ENCODE peak calls at places on chromosomes 11 and 22, in four cellular contexts. One of them, this sample, is unnamed.

GRCh38 chr11:115645631-115646271 is 141.5 kb upstream of the CADM1 start:
- DNase-seq in HCT116: no peak
- DNase-seq in K562: peak; percentile 52
- DNase-seq in HepG2: no peak
- DNase-seq in this sample: no peak

GRCh38 chr22:38017272-38017920 is 33.0 kb upstream of the SOX10 start:
- DNase-seq in HCT116: no peak
- DNase-seq in K562: no peak
- DNase-seq in HepG2: no peak
- DNase-seq in this sample: no peak

GRCh38 chr22:21041937-21042336 is 3.8 kb upstream of the LRRC74B start:
- DNase-seq in HCT116: no peak
- DNase-seq in K562: no peak
- DNase-seq in HepG2: no peak
- DNase-seq in this sample: no peak

GRCh38 chr11:130068986-130069683 is 559 bp upstream of the APLP2 start:
- DNase-seq in HCT116: peak; percentile 35
- DNase-seq in K562: no peak
- DNase-seq in HepG2: no peak
- DNase-seq in this sample: peak; percentile 43

GRCh38 chr22:16965560-16965959 is 42.5 kb downstream of the GAB4 start:
- DNase-seq in HCT116: no peak
- DNase-seq in K562: no peak
- DNase-seq in HepG2: no peak
- DNase-seq in this sample: no peak

GRCh38 chr11:120894207-120894989 is 129.5 kb upstream of the TBCEL start:
- DNase-seq in HCT116: no peak
- DNase-seq in K562: no peak
- DNase-seq in HepG2: no peak
- DNase-seq in this sample: no peak

GRCh38 chr11:17751558-17751957 is 17.0 kb downstream of the KCNC1 start:
- DNase-seq in HCT116: no peak
- DNase-seq in K562: no peak
- DNase-seq in HepG2: no peak
- DNase-seq in this sample: no peak

GRCh38 chr11:58659404-58659803 is 36.9 kb downstream of the CNTF start:
- DNase-seq in HCT116: peak; percentile 59
- DNase-seq in K562: no peak
- DNase-seq in HepG2: peak; percentile 10
- DNase-seq in this sample: no peak

GRCh38 chr11:46983598-46983997 is 47.0 kb downstream of the CSTPP1 start:
- DNase-seq in HCT116: no peak
- DNase-seq in K562: no peak
- DNase-seq in HepG2: no peak
- DNase-seq in this sample: no peak

GRCh38 chr11:30285416-30286121 is 37.3 kb upstream of the ARL14EP start:
- DNase-seq in HCT116: no peak
- DNase-seq in K562: no peak
- DNase-seq in HepG2: no peak
- DNase-seq in this sample: no peak

GRCh38 chr11:133843454-133843987 is 1.8 kb downstream of the SPATA19 start:
- DNase-seq in HCT116: no peak
- DNase-seq in K562: no peak
- DNase-seq in HepG2: no peak
- DNase-seq in this sample: no peak

GRCh38 chr11:120303004-120303637 is 22.0 kb upstream of the TLCD5 start:
- DNase-seq in HCT116: peak; percentile 82
- DNase-seq in K562: peak; percentile 81
- DNase-seq in HepG2: peak; percentile 69
- DNase-seq in this sample: peak; percentile 67

GRCh38 chr11:15863411-15863810 is 492.9 kb downstream of the SOX6 start:
- DNase-seq in HCT116: no peak
- DNase-seq in K562: no peak
- DNase-seq in HepG2: no peak
- DNase-seq in this sample: no peak

GRCh38 chr11:117443269-117444186 is 115.9 kb downstream of the CEP164 start:
- DNase-seq in HCT116: no peak
- DNase-seq in K562: peak; percentile 75
- DNase-seq in HepG2: peak; percentile 40
- DNase-seq in this sample: no peak

GRCh38 chr11:69538840-69539239 is 57.4 kb downstream of the LINC01488 start:
- DNase-seq in HCT116: no peak
- DNase-seq in K562: no peak
- DNase-seq in HepG2: no peak
- DNase-seq in this sample: no peak

GRCh38 chr22:42928969-42929837 is 72.1 kb upstream of the ARFGAP3 start:
- DNase-seq in HCT116: no peak
- DNase-seq in K562: no peak
- DNase-seq in HepG2: peak; percentile 73
- DNase-seq in this sample: no peak

GRCh38 chr11:122917311-122917710 is 34.8 kb downstream of the JHY start:
- DNase-seq in HCT116: no peak
- DNase-seq in K562: no peak
- DNase-seq in HepG2: no peak
- DNase-seq in this sample: no peak

GRCh38 chr22:38347181-38347943 is 30.1 kb upstream of the CSNK1E start:
- DNase-seq in HCT116: no peak
- DNase-seq in K562: no peak
- DNase-seq in HepG2: no peak
- DNase-seq in this sample: no peak

GRCh38 chr11:121323208-121323607 is 30.6 kb downstream of the SC5D start:
- DNase-seq in HCT116: no peak
- DNase-seq in K562: no peak
- DNase-seq in HepG2: no peak
- DNase-seq in this sample: no peak

GRCh38 chr11:64114231-64114630 is 51.7 kb downstream of the MACROD1 start:
- DNase-seq in HCT116: no peak
- DNase-seq in K562: no peak
- DNase-seq in HepG2: no peak
- DNase-seq in this sample: no peak

GRCh38 chr11:17718015-17718414 is 1.4 kb upstream of the MYOD1 start:
- DNase-seq in HCT116: no peak
- DNase-seq in K562: no peak
- DNase-seq in HepG2: no peak
- DNase-seq in this sample: no peak

GRCh38 chr11:87020336-87020735 is 17.4 kb upstream of the TMEM135 start:
- DNase-seq in HCT116: no peak
- DNase-seq in K562: no peak
- DNase-seq in HepG2: no peak
- DNase-seq in this sample: no peak

GRCh38 chr11:124837491-124837856 is 27.8 kb upstream of the ROBO3 start:
- DNase-seq in HCT116: peak; percentile 72
- DNase-seq in K562: peak; percentile 56
- DNase-seq in HepG2: peak; percentile 58
- DNase-seq in this sample: peak; percentile 62

GRCh38 chr11:131464024-131464423 is 93.6 kb downstream of the NTM start:
- DNase-seq in HCT116: no peak
- DNase-seq in K562: no peak
- DNase-seq in HepG2: no peak
- DNase-seq in this sample: no peak

GRCh38 chr11:113906038-113906437 is 1.4 kb downstream of the HTR3B start:
- DNase-seq in HCT116: peak; percentile 45
- DNase-seq in K562: no peak
- DNase-seq in HepG2: peak; percentile 37
- DNase-seq in this sample: no peak

GRCh38 chr22:48753752-48754517 is 1073.7 kb downstream of the BRD1 start:
- DNase-seq in HCT116: no peak
- DNase-seq in K562: no peak
- DNase-seq in HepG2: no peak
- DNase-seq in this sample: no peak

GRCh38 chr22:40611606-40612005 is 24.9 kb downstream of the MRTFA start:
- DNase-seq in HCT116: no peak
- DNase-seq in K562: no peak
- DNase-seq in HepG2: no peak
- DNase-seq in this sample: no peak

GRCh38 chr22:23098718-23099524 is 28.6 kb downstream of the GNAZ start:
- DNase-seq in HCT116: no peak
- DNase-seq in K562: no peak
- DNase-seq in HepG2: no peak
- DNase-seq in this sample: no peak

GRCh38 chr11:134036484-134037092 is 32.3 kb upstream of the JAM3 start:
- DNase-seq in HCT116: no peak
- DNase-seq in K562: no peak
- DNase-seq in HepG2: no peak
- DNase-seq in this sample: no peak

GRCh38 chr11:65206901-65207300 is 25.2 kb downstream of the CAPN1 start:
- DNase-seq in HCT116: no peak
- DNase-seq in K562: no peak
- DNase-seq in HepG2: no peak
- DNase-seq in this sample: no peak

GRCh38 chr11:64742087-64742939 is 1.6 kb downstream of the RASGRP2 start:
- DNase-seq in HCT116: no peak
- DNase-seq in K562: peak; percentile 67
- DNase-seq in HepG2: no peak
- DNase-seq in this sample: no peak

GRCh38 chr22:17931400-17931825 is 92.9 kb downstream of the MICAL3 start:
- DNase-seq in HCT116: no peak
- DNase-seq in K562: no peak
- DNase-seq in HepG2: no peak
- DNase-seq in this sample: no peak

GRCh38 chr11:102546923-102547471 is 16.4 kb upstream of the MMP7 start:
- DNase-seq in HCT116: no peak
- DNase-seq in K562: no peak
- DNase-seq in HepG2: no peak
- DNase-seq in this sample: no peak

GRCh38 chr11:65468874-65469333 is 29.9 kb upstream of the MALAT1 start:
- DNase-seq in HCT116: peak; percentile 81
- DNase-seq in K562: peak; percentile 80
- DNase-seq in HepG2: peak; percentile 76
- DNase-seq in this sample: no peak

GRCh38 chr11:47328449-47329390 is 23.8 kb downstream of the MYBPC3 start:
- DNase-seq in HCT116: no peak
- DNase-seq in K562: no peak
- DNase-seq in HepG2: no peak
- DNase-seq in this sample: no peak

GRCh38 chr11:92225563-92226308 is 1.1 kb downstream of the FAT3 start:
- DNase-seq in HCT116: no peak
- DNase-seq in K562: no peak
- DNase-seq in HepG2: no peak
- DNase-seq in this sample: no peak

GRCh38 chr22:41508770-41509170 is 35.5 kb downstream of the POLR3H start:
- DNase-seq in HCT116: no peak
- DNase-seq in K562: no peak
- DNase-seq in HepG2: no peak
- DNase-seq in this sample: no peak

GRCh38 chr11:65116370-65117205 is 913 bp downstream of the ZNHIT2 start:
- DNase-seq in HCT116: no peak
- DNase-seq in K562: no peak
- DNase-seq in HepG2: no peak
- DNase-seq in this sample: no peak

DNA sequence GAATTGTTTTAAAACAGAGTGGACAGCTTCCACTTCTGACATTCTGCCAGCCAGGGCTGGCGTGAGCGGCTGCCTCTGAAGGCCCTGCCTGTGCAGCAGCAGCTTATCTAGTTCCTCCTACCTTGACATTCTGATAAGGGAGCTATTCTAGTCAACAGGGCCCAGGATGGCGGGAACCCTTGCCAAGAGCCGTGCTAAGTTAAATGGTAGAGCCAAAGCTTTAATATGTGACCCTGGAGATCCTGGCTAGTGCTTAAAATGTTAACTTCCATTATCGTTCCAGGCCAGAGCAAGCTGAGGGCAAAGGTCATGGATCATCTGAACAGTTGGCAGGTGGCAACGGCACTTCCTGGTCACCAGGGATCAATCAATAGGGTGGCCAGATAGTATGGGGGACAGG is 3.5 kb downstream of the KCNJ5 start:
- DNase-seq in HCT116: no peak
- DNase-seq in K562: peak; percentile 21
- DNase-seq in HepG2: peak; percentile 8
- DNase-seq in this sample: no peak
- TF ChIP-seq SIN3A in HCT116: no peak
- TF ChIP-seq SIN3A in K562: no peak
- TF ChIP-seq SIN3A in HepG2: no peak
- TF ChIP-seq SIN3A in this sample: no peak

GRCh38 chr11:67482736-67483497 is at the start of gene AIP:
- DNase-seq in HCT116: peak; percentile 96
- DNase-seq in K562: peak; percentile 98
- DNase-seq in HepG2: peak; percentile 95
- DNase-seq in this sample: peak; percentile 97
- TF ChIP-seq REST in HCT116: no peak
- TF ChIP-seq REST in K562: peak; percentile 54
- TF ChIP-seq REST in HepG2: no peak
- TF ChIP-seq REST in this sample: peak; percentile 48

DNA sequence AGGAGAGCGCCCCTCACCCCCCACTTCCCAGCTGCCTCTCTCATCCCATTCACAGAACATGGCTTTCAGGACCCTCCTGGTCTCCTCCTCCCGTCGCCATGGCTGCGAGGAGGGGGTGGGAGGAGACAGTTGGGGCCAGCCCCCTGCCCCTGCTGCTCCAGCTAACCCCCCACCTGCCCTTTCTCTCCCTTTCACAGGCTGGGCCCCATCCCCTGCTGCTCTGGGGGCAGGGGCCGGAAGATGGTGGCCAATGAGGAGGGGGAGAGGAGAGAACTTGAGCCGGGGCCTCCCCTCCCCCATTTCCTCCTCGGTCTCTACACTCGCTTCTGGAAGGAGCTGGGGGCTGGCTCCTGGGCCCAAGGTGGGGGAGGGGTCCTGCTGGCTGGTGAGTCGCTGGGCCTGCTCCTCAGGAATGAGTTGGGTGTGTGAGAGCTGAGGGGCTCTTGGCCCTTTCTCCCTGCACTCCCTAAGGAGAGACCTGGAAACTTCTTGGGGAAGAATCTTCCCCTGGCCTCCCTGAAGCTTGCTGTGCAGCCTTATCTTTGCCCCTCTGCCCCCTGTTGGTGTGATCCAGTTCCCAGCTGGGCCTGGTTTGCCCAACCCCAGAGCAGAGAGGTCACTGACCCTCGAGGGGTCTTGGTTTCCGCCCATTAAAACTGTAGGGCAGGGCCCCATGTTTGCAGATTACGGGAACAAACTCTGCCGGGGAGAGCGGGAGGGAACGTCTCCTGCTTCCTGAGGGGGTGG is 10.2 kb downstream of the YPEL4 start:
- DNase-seq in HCT116: no peak
- DNase-seq in K562: no peak
- DNase-seq in HepG2: peak; percentile 58
- DNase-seq in this sample: no peak
- H3K4me3 ChIP-seq in HCT116: peak overlapping the region; percentile 78
- H3K4me3 ChIP-seq in K562: no peak overlapping the region
- H3K4me3 ChIP-seq in HepG2: peak overlapping the region; percentile 73
- H3K4me3 ChIP-seq in this sample: peak overlapping the region; percentile 91

GRCh38 chr22:45427114-45427513 is 13.6 kb downstream of the RIBC2 start:
- DNase-seq in HCT116: no peak
- DNase-seq in K562: no peak
- DNase-seq in HepG2: no peak
- DNase-seq in this sample: no peak
- TF ChIP-seq SIN3A in HCT116: no peak
- TF ChIP-seq SIN3A in K562: no peak
- TF ChIP-seq SIN3A in HepG2: no peak
- TF ChIP-seq SIN3A in this sample: no peak

This sample was measured in Panc1.